ENCODE peak calls at places on chromosomes 7 and 10, in five cellular contexts. One of them, this sample, is unnamed.

GRCh38 chr10:59633063-59633462 is 76.6 kb downstream of the SLC16A9 start:
- DNase-seq in epithelial cell of prostate: no peak
- DNase-seq in cardiac muscle cell: no peak
- DNase-seq in transverse colon: no peak
- DNase-seq in CD4-positive, alpha-beta memory T cell: no peak
- DNase-seq in this sample: no peak

GRCh38 chr10:131663411-131663810 is 237.4 kb upstream of the PPP2R2D start:
- DNase-seq in epithelial cell of prostate: no peak
- DNase-seq in cardiac muscle cell: no peak
- DNase-seq in transverse colon: no peak
- DNase-seq in CD4-positive, alpha-beta memory T cell: no peak
- DNase-seq in this sample: no peak

GRCh38 chr10:17214991-17215781 is 12.9 kb upstream of the VIM start:
- DNase-seq in epithelial cell of prostate: no peak
- DNase-seq in cardiac muscle cell: no peak
- DNase-seq in transverse colon: no peak
- DNase-seq in CD4-positive, alpha-beta memory T cell: no peak
- DNase-seq in this sample: no peak

GRCh38 chr7:44277851-44278250 is 47.5 kb downstream of the CAMK2B start:
- DNase-seq in epithelial cell of prostate: no peak
- DNase-seq in cardiac muscle cell: no peak
- DNase-seq in transverse colon: peak; percentile 1
- DNase-seq in CD4-positive, alpha-beta memory T cell: no peak
- DNase-seq in this sample: no peak

GRCh38 chr7:155786491-155786890 is 25.8 kb downstream of the SHH start:
- DNase-seq in epithelial cell of prostate: no peak
- DNase-seq in cardiac muscle cell: no peak
- DNase-seq in transverse colon: no peak
- DNase-seq in CD4-positive, alpha-beta memory T cell: no peak
- DNase-seq in this sample: no peak

GRCh38 chr7:75756340-75757297 is 15.4 kb downstream of the CCL26 start:
- DNase-seq in epithelial cell of prostate: no peak
- DNase-seq in cardiac muscle cell: peak; percentile 49
- DNase-seq in transverse colon: no peak
- DNase-seq in CD4-positive, alpha-beta memory T cell: no peak
- DNase-seq in this sample: peak; percentile 44

GRCh38 chr10:2919016-2919415 is 148.3 kb upstream of the PFKP start:
- DNase-seq in epithelial cell of prostate: no peak
- DNase-seq in cardiac muscle cell: no peak
- DNase-seq in transverse colon: no peak
- DNase-seq in CD4-positive, alpha-beta memory T cell: no peak
- DNase-seq in this sample: no peak

GRCh38 chr10:77680811-77681210 is 43.2 kb upstream of the KCNMA1 start:
- DNase-seq in epithelial cell of prostate: no peak
- DNase-seq in cardiac muscle cell: no peak
- DNase-seq in transverse colon: no peak
- DNase-seq in CD4-positive, alpha-beta memory T cell: no peak
- DNase-seq in this sample: no peak

GRCh38 chr7:5452937-5453540 is 29.4 kb upstream of the TNRC18 start:
- DNase-seq in epithelial cell of prostate: no peak
- DNase-seq in cardiac muscle cell: no peak
- DNase-seq in transverse colon: no peak
- DNase-seq in CD4-positive, alpha-beta memory T cell: no peak
- DNase-seq in this sample: no peak

GRCh38 chr7:54858008-54858692 is 99.1 kb upstream of the SEC61G start:
- DNase-seq in epithelial cell of prostate: peak; percentile 83
- DNase-seq in cardiac muscle cell: no peak
- DNase-seq in transverse colon: no peak
- DNase-seq in CD4-positive, alpha-beta memory T cell: no peak
- DNase-seq in this sample: no peak

GRCh38 chr7:130275826-130276291 is 9.2 kb downstream of the CPA2 start:
- DNase-seq in epithelial cell of prostate: no peak
- DNase-seq in cardiac muscle cell: no peak
- DNase-seq in transverse colon: no peak
- DNase-seq in CD4-positive, alpha-beta memory T cell: no peak
- DNase-seq in this sample: no peak

GRCh38 chr10:100878291-100878910 is 34.4 kb upstream of the SLF2 start:
- DNase-seq in epithelial cell of prostate: no peak
- DNase-seq in cardiac muscle cell: peak; percentile 80
- DNase-seq in transverse colon: peak; percentile 65
- DNase-seq in CD4-positive, alpha-beta memory T cell: no peak
- DNase-seq in this sample: peak; percentile 84

GRCh38 chr10:73873843-73874215 is 526 bp downstream of the CAMK2G start:
- DNase-seq in epithelial cell of prostate: no peak
- DNase-seq in cardiac muscle cell: no peak
- DNase-seq in transverse colon: no peak
- DNase-seq in CD4-positive, alpha-beta memory T cell: no peak
- DNase-seq in this sample: no peak

GRCh38 chr7:15581352-15581951 is 19.6 kb upstream of the AGMO start:
- DNase-seq in epithelial cell of prostate: no peak
- DNase-seq in cardiac muscle cell: no peak
- DNase-seq in transverse colon: no peak
- DNase-seq in CD4-positive, alpha-beta memory T cell: no peak
- DNase-seq in this sample: no peak

GRCh38 chr10:86048973-86049372 is 317.6 kb downstream of the GRID1 start:
- DNase-seq in epithelial cell of prostate: no peak
- DNase-seq in cardiac muscle cell: peak; percentile 32
- DNase-seq in transverse colon: no peak
- DNase-seq in CD4-positive, alpha-beta memory T cell: no peak
- DNase-seq in this sample: no peak

GRCh38 chr10:133390597-133391248 is 3.2 kb upstream of the MTG1 start:
- DNase-seq in epithelial cell of prostate: no peak
- DNase-seq in cardiac muscle cell: no peak
- DNase-seq in transverse colon: no peak
- DNase-seq in CD4-positive, alpha-beta memory T cell: no peak
- DNase-seq in this sample: no peak

GRCh38 chr7:36749282-36749960 is 25.1 kb upstream of the AOAH start:
- DNase-seq in epithelial cell of prostate: no peak
- DNase-seq in cardiac muscle cell: no peak
- DNase-seq in transverse colon: no peak
- DNase-seq in CD4-positive, alpha-beta memory T cell: no peak
- DNase-seq in this sample: peak; percentile 62

GRCh38 chr10:112295853-112296830 is 12.9 kb downstream of the TECTB start:
- DNase-seq in epithelial cell of prostate: no peak
- DNase-seq in cardiac muscle cell: peak; percentile 51
- DNase-seq in transverse colon: no peak
- DNase-seq in CD4-positive, alpha-beta memory T cell: no peak
- DNase-seq in this sample: no peak

GRCh38 chr10:31582365-31583052 is 263.5 kb downstream of the ZEB1 start:
- DNase-seq in epithelial cell of prostate: no peak
- DNase-seq in cardiac muscle cell: no peak
- DNase-seq in transverse colon: no peak
- DNase-seq in CD4-positive, alpha-beta memory T cell: no peak
- DNase-seq in this sample: peak; percentile 39

GRCh38 chr10:77507313-77507712 is 130.3 kb downstream of the KCNMA1 start:
- DNase-seq in epithelial cell of prostate: no peak
- DNase-seq in cardiac muscle cell: no peak
- DNase-seq in transverse colon: no peak
- DNase-seq in CD4-positive, alpha-beta memory T cell: no peak
- DNase-seq in this sample: no peak

GRCh38 chr7:56040691-56041090 is 10.6 kb downstream of the PSPH start:
- DNase-seq in epithelial cell of prostate: no peak
- DNase-seq in cardiac muscle cell: no peak
- DNase-seq in transverse colon: no peak
- DNase-seq in CD4-positive, alpha-beta memory T cell: no peak
- DNase-seq in this sample: no peak
- H3K27ac ChIP-seq in epithelial cell of prostate: no peak overlapping the region
- H3K27ac ChIP-seq in cardiac muscle cell: peak overlapping the region; percentile 28
- H3K27ac ChIP-seq in transverse colon: no peak overlapping the region
- H3K27ac ChIP-seq in CD4-positive, alpha-beta memory T cell: no peak overlapping the region
- H3K27ac ChIP-seq in this sample: peak overlapping the region; percentile 20

GRCh38 chr10:102114861-102115618 is 5.1 kb downstream of the LDB1 start:
- DNase-seq in epithelial cell of prostate: no peak
- DNase-seq in cardiac muscle cell: peak; percentile 93
- DNase-seq in transverse colon: peak; percentile 94
- DNase-seq in CD4-positive, alpha-beta memory T cell: peak; percentile 70
- DNase-seq in this sample: peak; percentile 95

GRCh38 chr10:102113956-102114857 is 6.0 kb downstream of the LDB1 start:
- DNase-seq in epithelial cell of prostate: no peak
- DNase-seq in cardiac muscle cell: peak; percentile 34
- DNase-seq in transverse colon: peak; percentile 29
- DNase-seq in CD4-positive, alpha-beta memory T cell: no peak
- DNase-seq in this sample: peak; percentile 64

GRCh38 chr10:102113261-102113955 is 6.8 kb downstream of the LDB1 start:
- DNase-seq in epithelial cell of prostate: peak; percentile 66
- DNase-seq in cardiac muscle cell: no peak
- DNase-seq in transverse colon: no peak
- DNase-seq in CD4-positive, alpha-beta memory T cell: no peak
- DNase-seq in this sample: no peak

GRCh38 chr10:102117391-102118159 is 2.6 kb downstream of the LDB1 start:
- DNase-seq in epithelial cell of prostate: no peak
- DNase-seq in cardiac muscle cell: peak; percentile 88
- DNase-seq in transverse colon: peak; percentile 81
- DNase-seq in CD4-positive, alpha-beta memory T cell: peak; percentile 67
- DNase-seq in this sample: peak; percentile 93

GRCh38 chr10:102115775-102116174 is 4.4 kb downstream of the LDB1 start:
- DNase-seq in epithelial cell of prostate: no peak
- DNase-seq in cardiac muscle cell: no peak
- DNase-seq in transverse colon: no peak
- DNase-seq in CD4-positive, alpha-beta memory T cell: peak; percentile 22
- DNase-seq in this sample: no peak
- H3K27ac ChIP-seq in epithelial cell of prostate: peak overlapping the region; percentile 82
- H3K27ac ChIP-seq in cardiac muscle cell: peak overlapping the region; percentile 97
- H3K27ac ChIP-seq in transverse colon: peak overlapping the region; percentile 93
- H3K27ac ChIP-seq in CD4-positive, alpha-beta memory T cell: peak overlapping the region; percentile 90
- H3K27ac ChIP-seq in this sample: peak overlapping the region; percentile 95

GRCh38 chr7:47317537-47317936 is 264.4 kb downstream of the TNS3 start:
- DNase-seq in epithelial cell of prostate: no peak
- DNase-seq in cardiac muscle cell: no peak
- DNase-seq in transverse colon: no peak
- DNase-seq in CD4-positive, alpha-beta memory T cell: no peak
- DNase-seq in this sample: no peak
- H3K27ac ChIP-seq in epithelial cell of prostate: no peak overlapping the region
- H3K27ac ChIP-seq in cardiac muscle cell: no peak overlapping the region
- H3K27ac ChIP-seq in transverse colon: no peak overlapping the region
- H3K27ac ChIP-seq in CD4-positive, alpha-beta memory T cell: no peak overlapping the region
- H3K27ac ChIP-seq in this sample: no peak overlapping the region

GRCh38 chr10:10872706-10873276 is 144.9 kb upstream of the CELF2 start:
- DNase-seq in epithelial cell of prostate: no peak
- DNase-seq in cardiac muscle cell: no peak
- DNase-seq in transverse colon: no peak
- DNase-seq in CD4-positive, alpha-beta memory T cell: no peak
- DNase-seq in this sample: no peak

GRCh38 chr10:10870523-10871241 is 147.0 kb upstream of the CELF2 start:
- DNase-seq in epithelial cell of prostate: no peak
- DNase-seq in cardiac muscle cell: no peak
- DNase-seq in transverse colon: no peak
- DNase-seq in CD4-positive, alpha-beta memory T cell: no peak
- DNase-seq in this sample: no peak

GRCh38 chr10:10871312-10871711 is 146.4 kb upstream of the CELF2 start:
- DNase-seq in epithelial cell of prostate: no peak
- DNase-seq in cardiac muscle cell: no peak
- DNase-seq in transverse colon: no peak
- DNase-seq in CD4-positive, alpha-beta memory T cell: no peak
- DNase-seq in this sample: no peak

GRCh38 chr10:10873289-10873688 is 144.4 kb upstream of the CELF2 start:
- DNase-seq in epithelial cell of prostate: no peak
- DNase-seq in cardiac muscle cell: no peak
- DNase-seq in transverse colon: no peak
- DNase-seq in CD4-positive, alpha-beta memory T cell: no peak
- DNase-seq in this sample: no peak

GRCh38 chr10:10872035-10872673 is 145.5 kb upstream of the CELF2 start:
- DNase-seq in epithelial cell of prostate: no peak
- DNase-seq in cardiac muscle cell: peak; percentile 13
- DNase-seq in transverse colon: no peak
- DNase-seq in CD4-positive, alpha-beta memory T cell: no peak
- DNase-seq in this sample: peak; percentile 22
- H3K27ac ChIP-seq in epithelial cell of prostate: no peak overlapping the region
- H3K27ac ChIP-seq in cardiac muscle cell: no peak overlapping the region
- H3K27ac ChIP-seq in transverse colon: peak overlapping the region; percentile 61
- H3K27ac ChIP-seq in CD4-positive, alpha-beta memory T cell: no peak overlapping the region
- H3K27ac ChIP-seq in this sample: peak overlapping the region; percentile 17

GRCh38 chr7:46007990-46008643 is 87.0 kb upstream of the IGFBP3 start:
- DNase-seq in epithelial cell of prostate: no peak
- DNase-seq in cardiac muscle cell: no peak
- DNase-seq in transverse colon: no peak
- DNase-seq in CD4-positive, alpha-beta memory T cell: no peak
- DNase-seq in this sample: no peak

GRCh38 chr7:46004965-46005364 is 83.9 kb upstream of the IGFBP3 start:
- DNase-seq in epithelial cell of prostate: no peak
- DNase-seq in cardiac muscle cell: no peak
- DNase-seq in transverse colon: no peak
- DNase-seq in CD4-positive, alpha-beta memory T cell: no peak
- DNase-seq in this sample: no peak

GRCh38 chr7:46007194-46007593 is 86.1 kb upstream of the IGFBP3 start:
- DNase-seq in epithelial cell of prostate: no peak
- DNase-seq in cardiac muscle cell: no peak
- DNase-seq in transverse colon: no peak
- DNase-seq in CD4-positive, alpha-beta memory T cell: no peak
- DNase-seq in this sample: no peak

GRCh38 chr7:46006723-46007122 is 85.7 kb upstream of the IGFBP3 start:
- DNase-seq in epithelial cell of prostate: no peak
- DNase-seq in cardiac muscle cell: no peak
- DNase-seq in transverse colon: no peak
- DNase-seq in CD4-positive, alpha-beta memory T cell: no peak
- DNase-seq in this sample: no peak

GRCh38 chr7:46006212-46006611 is 85.1 kb upstream of the IGFBP3 start:
- DNase-seq in epithelial cell of prostate: no peak
- DNase-seq in cardiac muscle cell: no peak
- DNase-seq in transverse colon: no peak
- DNase-seq in CD4-positive, alpha-beta memory T cell: no peak
- DNase-seq in this sample: no peak
- H3K27ac ChIP-seq in epithelial cell of prostate: no peak overlapping the region
- H3K27ac ChIP-seq in cardiac muscle cell: no peak overlapping the region
- H3K27ac ChIP-seq in transverse colon: no peak overlapping the region
- H3K27ac ChIP-seq in CD4-positive, alpha-beta memory T cell: no peak overlapping the region
- H3K27ac ChIP-seq in this sample: no peak overlapping the region

GRCh38 chr10:125218967-125219366 is 58.6 kb upstream of the CTBP2 start:
- DNase-seq in epithelial cell of prostate: no peak
- DNase-seq in cardiac muscle cell: no peak
- DNase-seq in transverse colon: peak; percentile 14
- DNase-seq in CD4-positive, alpha-beta memory T cell: no peak
- DNase-seq in this sample: no peak
- H3K27ac ChIP-seq in epithelial cell of prostate: no peak overlapping the region
- H3K27ac ChIP-seq in cardiac muscle cell: no peak overlapping the region
- H3K27ac ChIP-seq in transverse colon: no peak overlapping the region
- H3K27ac ChIP-seq in CD4-positive, alpha-beta memory T cell: no peak overlapping the region
- H3K27ac ChIP-seq in this sample: no peak overlapping the region

DNA sequence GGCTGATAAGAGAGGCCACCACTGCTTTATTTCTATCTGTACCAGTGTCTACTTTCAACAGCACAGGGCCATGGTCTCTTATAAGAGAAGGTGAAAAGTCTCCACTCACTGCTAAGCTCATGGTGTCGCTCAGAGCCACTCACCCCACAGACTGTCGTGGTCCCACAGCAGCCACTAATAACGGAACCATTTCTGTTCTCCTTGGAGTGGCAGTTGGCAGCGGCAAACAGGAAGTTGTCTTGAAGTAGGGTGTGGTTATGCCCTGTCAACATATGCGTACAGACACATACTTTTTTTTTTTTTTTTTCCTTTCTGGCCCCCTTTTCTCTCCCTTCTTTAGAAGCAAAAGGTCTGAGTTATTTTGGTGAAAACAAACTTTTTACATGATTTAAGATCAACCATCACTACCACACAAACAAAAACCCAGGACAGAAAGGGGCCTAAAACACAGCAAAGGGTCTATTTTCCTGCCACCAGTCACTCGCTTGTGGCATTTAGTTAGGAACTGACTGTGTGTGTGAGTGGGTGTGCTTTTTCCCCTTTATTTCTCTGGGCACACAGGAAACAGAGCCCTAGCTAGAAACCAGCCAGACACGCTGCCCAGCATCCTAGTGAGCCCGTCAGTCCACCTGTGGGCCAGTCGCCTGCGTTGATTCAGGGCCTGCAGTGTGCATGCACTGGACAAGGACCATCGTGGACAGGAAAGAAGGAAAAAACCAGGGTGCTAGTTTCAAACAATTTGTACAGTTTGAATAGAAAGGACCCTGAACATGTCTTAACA is 96.7 kb upstream of the EFCAB10 start:
- DNase-seq in epithelial cell of prostate: no peak
- DNase-seq in cardiac muscle cell: peak; percentile 48
- DNase-seq in transverse colon: peak; percentile 68
- DNase-seq in CD4-positive, alpha-beta memory T cell: peak; percentile 77
- DNase-seq in this sample: no peak
- H3K27ac ChIP-seq in epithelial cell of prostate: no peak overlapping the region
- H3K27ac ChIP-seq in cardiac muscle cell: no peak overlapping the region
- H3K27ac ChIP-seq in transverse colon: peak overlapping the region; percentile 77
- H3K27ac ChIP-seq in CD4-positive, alpha-beta memory T cell: peak overlapping the region; percentile 83
- H3K27ac ChIP-seq in this sample: no peak overlapping the region